ENCODE peak calls at places on chromosomes 16 and 17, in ten cellular contexts. One of them, this sample, is unnamed.

GRCh38 chr17:59427425-59427921 is 96.0 kb downstream of the YPEL2 start:
- DNase-seq in lung: peak; percentile 38
- DNase-seq in H9: no peak
- DNase-seq in heart left ventricle: no peak
- DNase-seq in hepatocyte: no peak
- DNase-seq in WERI-Rb-1: no peak
- DNase-seq in ovary: no peak
- DNase-seq in ascending aorta: peak; percentile 80
- DNase-seq in tibial artery: no peak
- DNase-seq in mammary epithelial cell: peak; percentile 60
- DNase-seq in this sample: no peak

GRCh38 chr16:1054660-1055556 is 17.6 kb upstream of the SSTR5 start:
- DNase-seq in lung: no peak
- DNase-seq in H9: peak; percentile 84
- DNase-seq in heart left ventricle: no peak
- DNase-seq in hepatocyte: peak; percentile 85
- DNase-seq in WERI-Rb-1: peak; percentile 77
- DNase-seq in ovary: peak; percentile 58
- DNase-seq in ascending aorta: no peak
- DNase-seq in tibial artery: no peak
- DNase-seq in mammary epithelial cell: peak; percentile 16
- DNase-seq in this sample: peak; percentile 50

GRCh38 chr16:28915181-28915580 is 9.9 kb downstream of the RABEP2 start:
- DNase-seq in lung: no peak
- DNase-seq in H9: no peak
- DNase-seq in heart left ventricle: no peak
- DNase-seq in hepatocyte: no peak
- DNase-seq in WERI-Rb-1: no peak
- DNase-seq in ovary: no peak
- DNase-seq in ascending aorta: no peak
- DNase-seq in tibial artery: no peak
- DNase-seq in mammary epithelial cell: no peak
- DNase-seq in this sample: no peak

GRCh38 chr17:39401412-39402278 is at the start of gene FBXL20:
- DNase-seq in lung: peak; percentile 96
- DNase-seq in H9: peak; percentile 96
- DNase-seq in heart left ventricle: peak; percentile 97
- DNase-seq in hepatocyte: peak; percentile 96
- DNase-seq in WERI-Rb-1: peak; percentile 91
- DNase-seq in ovary: peak; percentile 96
- DNase-seq in ascending aorta: peak; percentile 96
- DNase-seq in tibial artery: peak; percentile 95
- DNase-seq in mammary epithelial cell: peak; percentile 89
- DNase-seq in this sample: peak; percentile 98

GRCh38 chr16:27251561-27252205 is 16.9 kb downstream of the NSMCE1 start:
- DNase-seq in lung: no peak
- DNase-seq in H9: peak; percentile 1
- DNase-seq in heart left ventricle: no peak
- DNase-seq in hepatocyte: no peak
- DNase-seq in WERI-Rb-1: no peak
- DNase-seq in ovary: no peak
- DNase-seq in ascending aorta: no peak
- DNase-seq in tibial artery: no peak
- DNase-seq in mammary epithelial cell: no peak
- DNase-seq in this sample: no peak

GRCh38 chr17:8629371-8630226 is 926 bp downstream of the MYH10 start:
- DNase-seq in lung: no peak
- DNase-seq in H9: peak; percentile 63
- DNase-seq in heart left ventricle: peak; percentile 66
- DNase-seq in hepatocyte: peak; percentile 69
- DNase-seq in WERI-Rb-1: peak; percentile 46
- DNase-seq in ovary: peak; percentile 63
- DNase-seq in ascending aorta: peak; percentile 66
- DNase-seq in tibial artery: peak; percentile 49
- DNase-seq in mammary epithelial cell: peak; percentile 26
- DNase-seq in this sample: peak; percentile 30

GRCh38 chr17:11290814-11291213 is 49.8 kb downstream of the SHISA6 start:
- DNase-seq in lung: no peak
- DNase-seq in H9: no peak
- DNase-seq in heart left ventricle: no peak
- DNase-seq in hepatocyte: no peak
- DNase-seq in WERI-Rb-1: no peak
- DNase-seq in ovary: no peak
- DNase-seq in ascending aorta: no peak
- DNase-seq in tibial artery: no peak
- DNase-seq in mammary epithelial cell: no peak
- DNase-seq in this sample: no peak

GRCh38 chr17:17603178-17603894 is 11.8 kb upstream of the PEMT start:
- DNase-seq in lung: no peak
- DNase-seq in H9: no peak
- DNase-seq in heart left ventricle: peak; percentile 22
- DNase-seq in hepatocyte: no peak
- DNase-seq in WERI-Rb-1: no peak
- DNase-seq in ovary: no peak
- DNase-seq in ascending aorta: no peak
- DNase-seq in tibial artery: no peak
- DNase-seq in mammary epithelial cell: no peak
- DNase-seq in this sample: no peak

GRCh38 chr16:85652431-85653221 is 36.1 kb downstream of the GINS2 start:
- DNase-seq in lung: peak; percentile 53
- DNase-seq in H9: no peak
- DNase-seq in heart left ventricle: peak; percentile 80
- DNase-seq in hepatocyte: peak; percentile 57
- DNase-seq in WERI-Rb-1: peak; percentile 88
- DNase-seq in ovary: peak; percentile 77
- DNase-seq in ascending aorta: peak; percentile 79
- DNase-seq in tibial artery: peak; percentile 66
- DNase-seq in mammary epithelial cell: no peak
- DNase-seq in this sample: no peak

GRCh38 chr17:38584350-38584925 is 21.3 kb downstream of the SRCIN1 start:
- DNase-seq in lung: peak; percentile 55
- DNase-seq in H9: peak; percentile 89
- DNase-seq in heart left ventricle: peak; percentile 84
- DNase-seq in hepatocyte: peak; percentile 79
- DNase-seq in WERI-Rb-1: peak; percentile 66
- DNase-seq in ovary: no peak
- DNase-seq in ascending aorta: peak; percentile 79
- DNase-seq in tibial artery: peak; percentile 31
- DNase-seq in mammary epithelial cell: peak; percentile 54
- DNase-seq in this sample: peak; percentile 84

GRCh38 chr16:55261301-55261700 is 62.7 kb upstream of the IRX6 start:
- DNase-seq in lung: no peak
- DNase-seq in H9: no peak
- DNase-seq in heart left ventricle: no peak
- DNase-seq in hepatocyte: no peak
- DNase-seq in WERI-Rb-1: no peak
- DNase-seq in ovary: no peak
- DNase-seq in ascending aorta: no peak
- DNase-seq in tibial artery: no peak
- DNase-seq in mammary epithelial cell: no peak
- DNase-seq in this sample: no peak

GRCh38 chr17:30323895-30324319 is 9.9 kb downstream of the TMIGD1 start:
- DNase-seq in lung: no peak
- DNase-seq in H9: no peak
- DNase-seq in heart left ventricle: no peak
- DNase-seq in hepatocyte: no peak
- DNase-seq in WERI-Rb-1: no peak
- DNase-seq in ovary: no peak
- DNase-seq in ascending aorta: no peak
- DNase-seq in tibial artery: peak; percentile 53
- DNase-seq in mammary epithelial cell: peak; percentile 61
- DNase-seq in this sample: peak; percentile 10

GRCh38 chr17:39080416-39081179 is 70.8 kb downstream of the PLXDC1 start:
- DNase-seq in lung: no peak
- DNase-seq in H9: no peak
- DNase-seq in heart left ventricle: no peak
- DNase-seq in hepatocyte: no peak
- DNase-seq in WERI-Rb-1: peak; percentile 89
- DNase-seq in ovary: no peak
- DNase-seq in ascending aorta: no peak
- DNase-seq in tibial artery: peak; percentile 62
- DNase-seq in mammary epithelial cell: no peak
- DNase-seq in this sample: no peak

GRCh38 chr16:52191533-52192134 is 355.3 kb downstream of the TOX3 start:
- DNase-seq in lung: peak; percentile 68
- DNase-seq in H9: peak; percentile 71
- DNase-seq in heart left ventricle: peak; percentile 61
- DNase-seq in hepatocyte: peak; percentile 81
- DNase-seq in WERI-Rb-1: peak; percentile 72
- DNase-seq in ovary: peak; percentile 45
- DNase-seq in ascending aorta: no peak
- DNase-seq in tibial artery: peak; percentile 50
- DNase-seq in mammary epithelial cell: peak; percentile 41
- DNase-seq in this sample: peak; percentile 64

DNA sequence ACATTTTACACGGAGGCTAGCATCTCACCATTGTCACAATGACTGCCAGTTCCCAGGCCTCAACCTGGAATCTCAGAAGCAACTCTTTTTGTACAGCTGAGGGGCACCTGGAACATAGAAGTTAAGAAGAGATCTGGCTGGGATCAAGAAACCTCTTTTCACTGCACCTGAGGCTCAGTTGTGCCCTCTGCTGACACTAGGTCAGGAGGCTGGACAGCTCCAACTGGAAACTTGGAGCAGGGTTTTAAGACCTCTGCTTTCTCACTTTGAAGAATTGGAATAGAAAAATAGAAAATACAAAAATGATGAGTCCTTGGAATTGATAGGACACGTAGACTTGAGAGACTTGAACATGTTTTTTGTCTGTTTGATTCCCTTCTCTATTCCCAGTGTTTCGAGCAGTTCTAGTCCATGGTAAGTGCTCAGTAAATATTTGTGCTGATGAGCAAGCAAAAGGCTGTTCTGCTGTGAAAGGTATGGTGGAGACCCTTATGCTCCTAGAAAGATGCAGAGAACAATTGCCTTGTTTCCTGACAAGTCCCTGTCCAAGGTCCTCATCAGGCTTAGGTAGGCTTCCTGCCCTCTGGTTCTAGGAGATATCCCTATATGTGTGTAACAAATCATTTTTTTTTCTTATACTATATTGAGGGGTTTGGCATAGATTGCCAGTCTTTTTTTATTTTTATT is 13.6 kb upstream of the PPM1D start:
- DNase-seq in lung: no peak
- DNase-seq in H9: peak; percentile 67
- DNase-seq in heart left ventricle: no peak
- DNase-seq in hepatocyte: peak; percentile 40
- DNase-seq in WERI-Rb-1: peak; percentile 56
- DNase-seq in ovary: no peak
- DNase-seq in ascending aorta: no peak
- DNase-seq in tibial artery: no peak
- DNase-seq in mammary epithelial cell: no peak
- DNase-seq in this sample: no peak
- TF ChIP-seq CTCF in lung: no peak
- TF ChIP-seq CTCF in H9: peak; percentile 61
- TF ChIP-seq CTCF in heart left ventricle: peak; percentile 44
- TF ChIP-seq CTCF in hepatocyte: peak; percentile 32
- TF ChIP-seq CTCF in WERI-Rb-1: peak; percentile 76
- TF ChIP-seq CTCF in ovary: no peak
- TF ChIP-seq CTCF in ascending aorta: peak; percentile 8
- TF ChIP-seq CTCF in tibial artery: no peak
- TF ChIP-seq CTCF in mammary epithelial cell: peak; percentile 58
- TF ChIP-seq CTCF in this sample: no peak

GRCh38 chr16:88784856-88785105 is 239 bp downstream of the PIEZO1 start:
- DNase-seq in lung: no peak
- DNase-seq in H9: no peak
- DNase-seq in heart left ventricle: no peak
- DNase-seq in hepatocyte: no peak
- DNase-seq in WERI-Rb-1: no peak
- DNase-seq in ovary: no peak
- DNase-seq in ascending aorta: no peak
- DNase-seq in tibial artery: no peak
- DNase-seq in mammary epithelial cell: no peak
- DNase-seq in this sample: no peak

GRCh38 chr16:88784074-88784855 is 755 bp downstream of the PIEZO1 start:
- DNase-seq in lung: peak; percentile 65
- DNase-seq in H9: peak; percentile 64
- DNase-seq in heart left ventricle: peak; percentile 82
- DNase-seq in hepatocyte: peak; percentile 89
- DNase-seq in WERI-Rb-1: peak; percentile 39
- DNase-seq in ovary: peak; percentile 82
- DNase-seq in ascending aorta: peak; percentile 89
- DNase-seq in tibial artery: peak; percentile 82
- DNase-seq in mammary epithelial cell: peak; percentile 78
- DNase-seq in this sample: peak; percentile 59

GRCh38 chr16:88785106-88785924 is at the start of gene PIEZO1:
- DNase-seq in lung: peak; percentile 79
- DNase-seq in H9: no peak
- DNase-seq in heart left ventricle: peak; percentile 90
- DNase-seq in hepatocyte: peak; percentile 88
- DNase-seq in WERI-Rb-1: peak; percentile 43
- DNase-seq in ovary: peak; percentile 86
- DNase-seq in ascending aorta: peak; percentile 88
- DNase-seq in tibial artery: peak; percentile 57
- DNase-seq in mammary epithelial cell: peak; percentile 47
- DNase-seq in this sample: peak; percentile 74

GRCh38 chr16:88782454-88783390 is 2.3 kb downstream of the PIEZO1 start:
- DNase-seq in lung: no peak
- DNase-seq in H9: no peak
- DNase-seq in heart left ventricle: no peak
- DNase-seq in hepatocyte: no peak
- DNase-seq in WERI-Rb-1: no peak
- DNase-seq in ovary: peak; percentile 42
- DNase-seq in ascending aorta: peak; percentile 82
- DNase-seq in tibial artery: no peak
- DNase-seq in mammary epithelial cell: peak; percentile 94
- DNase-seq in this sample: peak; percentile 95

GRCh38 chr16:88783391-88784073 is 1.5 kb downstream of the PIEZO1 start:
- DNase-seq in lung: no peak
- DNase-seq in H9: no peak
- DNase-seq in heart left ventricle: no peak
- DNase-seq in hepatocyte: no peak
- DNase-seq in WERI-Rb-1: no peak
- DNase-seq in ovary: no peak
- DNase-seq in ascending aorta: no peak
- DNase-seq in tibial artery: peak; percentile 80
- DNase-seq in mammary epithelial cell: peak; percentile 40
- DNase-seq in this sample: no peak
- H3K27ac ChIP-seq in lung: peak overlapping the region; percentile 56
- H3K27ac ChIP-seq in H9: no peak overlapping the region
- H3K27ac ChIP-seq in heart left ventricle: peak overlapping the region; percentile 83
- H3K27ac ChIP-seq in hepatocyte: peak overlapping the region; percentile 73
- H3K27ac ChIP-seq in WERI-Rb-1: no peak overlapping the region
- H3K27ac ChIP-seq in ovary: peak overlapping the region; percentile 67
- H3K27ac ChIP-seq in ascending aorta: peak overlapping the region; percentile 90
- H3K27ac ChIP-seq in tibial artery: peak overlapping the region; percentile 87
- H3K27ac ChIP-seq in mammary epithelial cell: peak overlapping the region; percentile 76
- H3K27ac ChIP-seq in this sample: peak overlapping the region; percentile 96

GRCh38 chr17:76388966-76389888 is 4.8 kb downstream of the SPHK1 start:
- DNase-seq in lung: no peak
- DNase-seq in H9: peak; percentile 78
- DNase-seq in heart left ventricle: no peak
- DNase-seq in hepatocyte: no peak
- DNase-seq in WERI-Rb-1: no peak
- DNase-seq in ovary: no peak
- DNase-seq in ascending aorta: no peak
- DNase-seq in tibial artery: no peak
- DNase-seq in mammary epithelial cell: peak; percentile 44
- DNase-seq in this sample: no peak
- TF ChIP-seq CTCF in lung: no peak
- TF ChIP-seq CTCF in H9: peak; percentile 35
- TF ChIP-seq CTCF in heart left ventricle: no peak
- TF ChIP-seq CTCF in hepatocyte: no peak
- TF ChIP-seq CTCF in WERI-Rb-1: peak; percentile 33
- TF ChIP-seq CTCF in ovary: no peak
- TF ChIP-seq CTCF in ascending aorta: no peak
- TF ChIP-seq CTCF in tibial artery: no peak
- TF ChIP-seq CTCF in mammary epithelial cell: peak; percentile 41
- TF ChIP-seq CTCF in this sample: no peak

GRCh38 chr16:30567160-30567990 is 4.1 kb downstream of the ZNF688 start:
- DNase-seq in lung: no peak
- DNase-seq in H9: no peak
- DNase-seq in heart left ventricle: no peak
- DNase-seq in hepatocyte: no peak
- DNase-seq in WERI-Rb-1: no peak
- DNase-seq in ovary: no peak
- DNase-seq in ascending aorta: no peak
- DNase-seq in tibial artery: no peak
- DNase-seq in mammary epithelial cell: peak; percentile 94
- DNase-seq in this sample: peak; percentile 25
- H3K27ac ChIP-seq in lung: no peak overlapping the region
- H3K27ac ChIP-seq in H9: no peak overlapping the region
- H3K27ac ChIP-seq in heart left ventricle: no peak overlapping the region
- H3K27ac ChIP-seq in hepatocyte: peak overlapping the region; percentile 7
- H3K27ac ChIP-seq in WERI-Rb-1: no peak overlapping the region
- H3K27ac ChIP-seq in ovary: no peak overlapping the region
- H3K27ac ChIP-seq in ascending aorta: no peak overlapping the region
- H3K27ac ChIP-seq in tibial artery: no peak overlapping the region
- H3K27ac ChIP-seq in mammary epithelial cell: peak overlapping the region; percentile 80
- H3K27ac ChIP-seq in this sample: peak overlapping the region; percentile 95

This sample was measured in RWPE1.